ENCODE peak calls at places on chromosomes 7 and 10, in ten cellular contexts. One of them, this sample, is unnamed.

GRCh38 chr7:50185188-50185587 is 92.1 kb upstream of the ZPBP start:
- DNase-seq in gastrocnemius medialis: peak
- DNase-seq in upper lobe of left lung: no peak
- DNase-seq in RWPE2: no peak
- DNase-seq in fibroblast of mammary gland: no peak
- DNase-seq in glutamatergic neuron: no peak
- DNase-seq in breast epithelium: no peak
- DNase-seq in suprapubic skin: no peak
- DNase-seq in CD8-positive, alpha-beta T cell: no peak
- DNase-seq in bronchial epithelial cell: no peak
- DNase-seq in this sample: no peak

GRCh38 chr10:118522791-118523498 is 72.5 kb downstream of the PRLHR start:
- DNase-seq in gastrocnemius medialis: no peak
- DNase-seq in upper lobe of left lung: no peak
- DNase-seq in RWPE2: peak
- DNase-seq in fibroblast of mammary gland: peak
- DNase-seq in glutamatergic neuron: no peak
- DNase-seq in breast epithelium: no peak
- DNase-seq in suprapubic skin: no peak
- DNase-seq in CD8-positive, alpha-beta T cell: no peak
- DNase-seq in bronchial epithelial cell: peak
- DNase-seq in this sample: no peak

GRCh38 chr7:100166317-100166940 is 2.0 kb downstream of the GAL3ST4 start:
- DNase-seq in gastrocnemius medialis: no peak
- DNase-seq in upper lobe of left lung: peak
- DNase-seq in RWPE2: no peak
- DNase-seq in fibroblast of mammary gland: no peak
- DNase-seq in glutamatergic neuron: no peak
- DNase-seq in breast epithelium: no peak
- DNase-seq in suprapubic skin: peak
- DNase-seq in CD8-positive, alpha-beta T cell: no peak
- DNase-seq in bronchial epithelial cell: no peak
- DNase-seq in this sample: no peak

GRCh38 chr10:78540355-78541076 is 506.9 kb downstream of the RPS24 start:
- DNase-seq in gastrocnemius medialis: no peak
- DNase-seq in upper lobe of left lung: no peak
- DNase-seq in RWPE2: no peak
- DNase-seq in fibroblast of mammary gland: peak
- DNase-seq in glutamatergic neuron: no peak
- DNase-seq in breast epithelium: no peak
- DNase-seq in suprapubic skin: no peak
- DNase-seq in CD8-positive, alpha-beta T cell: no peak
- DNase-seq in bronchial epithelial cell: peak
- DNase-seq in this sample: no peak

GRCh38 chr10:88064608-88065383 is 201.4 kb downstream of the PTEN start:
- DNase-seq in gastrocnemius medialis: peak
- DNase-seq in upper lobe of left lung: no peak
- DNase-seq in RWPE2: no peak
- DNase-seq in fibroblast of mammary gland: peak
- DNase-seq in glutamatergic neuron: no peak
- DNase-seq in breast epithelium: no peak
- DNase-seq in suprapubic skin: peak
- DNase-seq in CD8-positive, alpha-beta T cell: no peak
- DNase-seq in bronchial epithelial cell: no peak
- DNase-seq in this sample: no peak

GRCh38 chr10:98253499-98253898 is 14.5 kb downstream of the LOXL4 start:
- DNase-seq in gastrocnemius medialis: no peak
- DNase-seq in upper lobe of left lung: no peak
- DNase-seq in RWPE2: no peak
- DNase-seq in fibroblast of mammary gland: no peak
- DNase-seq in glutamatergic neuron: no peak
- DNase-seq in breast epithelium: no peak
- DNase-seq in suprapubic skin: no peak
- DNase-seq in CD8-positive, alpha-beta T cell: no peak
- DNase-seq in bronchial epithelial cell: no peak
- DNase-seq in this sample: no peak

GRCh38 chr7:149284343-149284742 is 22.3 kb downstream of the ZNF783 start:
- DNase-seq in gastrocnemius medialis: no peak
- DNase-seq in upper lobe of left lung: no peak
- DNase-seq in RWPE2: no peak
- DNase-seq in fibroblast of mammary gland: no peak
- DNase-seq in glutamatergic neuron: no peak
- DNase-seq in breast epithelium: peak
- DNase-seq in suprapubic skin: no peak
- DNase-seq in CD8-positive, alpha-beta T cell: peak
- DNase-seq in bronchial epithelial cell: no peak
- DNase-seq in this sample: no peak

GRCh38 chr7:96034940-96035727 is 262.8 kb downstream of the DYNC1I1 start:
- DNase-seq in gastrocnemius medialis: peak
- DNase-seq in upper lobe of left lung: no peak
- DNase-seq in RWPE2: no peak
- DNase-seq in fibroblast of mammary gland: no peak
- DNase-seq in glutamatergic neuron: no peak
- DNase-seq in breast epithelium: no peak
- DNase-seq in suprapubic skin: no peak
- DNase-seq in CD8-positive, alpha-beta T cell: no peak
- DNase-seq in bronchial epithelial cell: no peak
- DNase-seq in this sample: no peak

GRCh38 chr7:36630112-36630650 is 94.1 kb downstream of the AOAH start:
- DNase-seq in gastrocnemius medialis: no peak
- DNase-seq in upper lobe of left lung: no peak
- DNase-seq in RWPE2: no peak
- DNase-seq in fibroblast of mammary gland: no peak
- DNase-seq in glutamatergic neuron: no peak
- DNase-seq in breast epithelium: no peak
- DNase-seq in suprapubic skin: no peak
- DNase-seq in CD8-positive, alpha-beta T cell: no peak
- DNase-seq in bronchial epithelial cell: no peak
- DNase-seq in this sample: no peak

GRCh38 chr10:79254333-79255006 is 92.8 kb upstream of the PPIF start:
- DNase-seq in gastrocnemius medialis: no peak
- DNase-seq in upper lobe of left lung: peak
- DNase-seq in RWPE2: no peak
- DNase-seq in fibroblast of mammary gland: no peak
- DNase-seq in glutamatergic neuron: no peak
- DNase-seq in breast epithelium: no peak
- DNase-seq in suprapubic skin: no peak
- DNase-seq in CD8-positive, alpha-beta T cell: no peak
- DNase-seq in bronchial epithelial cell: no peak
- DNase-seq in this sample: no peak

GRCh38 chr10:68144709-68145108 is 35.4 kb downstream of the MYPN start:
- DNase-seq in gastrocnemius medialis: no peak
- DNase-seq in upper lobe of left lung: no peak
- DNase-seq in RWPE2: no peak
- DNase-seq in fibroblast of mammary gland: no peak
- DNase-seq in glutamatergic neuron: no peak
- DNase-seq in breast epithelium: no peak
- DNase-seq in suprapubic skin: no peak
- DNase-seq in CD8-positive, alpha-beta T cell: no peak
- DNase-seq in bronchial epithelial cell: no peak
- DNase-seq in this sample: no peak

GRCh38 chr10:60883187-60883586 is 60.8 kb downstream of the RHOBTB1 start:
- DNase-seq in gastrocnemius medialis: no peak
- DNase-seq in upper lobe of left lung: no peak
- DNase-seq in RWPE2: no peak
- DNase-seq in fibroblast of mammary gland: peak
- DNase-seq in glutamatergic neuron: no peak
- DNase-seq in breast epithelium: no peak
- DNase-seq in suprapubic skin: no peak
- DNase-seq in CD8-positive, alpha-beta T cell: no peak
- DNase-seq in bronchial epithelial cell: peak
- DNase-seq in this sample: no peak

GRCh38 chr10:106267591-106267990 is 896.9 kb downstream of the SORCS1 start:
- DNase-seq in gastrocnemius medialis: no peak
- DNase-seq in upper lobe of left lung: peak
- DNase-seq in RWPE2: no peak
- DNase-seq in fibroblast of mammary gland: no peak
- DNase-seq in glutamatergic neuron: no peak
- DNase-seq in breast epithelium: no peak
- DNase-seq in suprapubic skin: no peak
- DNase-seq in CD8-positive, alpha-beta T cell: no peak
- DNase-seq in bronchial epithelial cell: no peak
- DNase-seq in this sample: no peak

GRCh38 chr10:114110174-114110972 is 63.6 kb downstream of the CCDC186 start:
- DNase-seq in gastrocnemius medialis: no peak
- DNase-seq in upper lobe of left lung: no peak
- DNase-seq in RWPE2: no peak
- DNase-seq in fibroblast of mammary gland: peak
- DNase-seq in glutamatergic neuron: no peak
- DNase-seq in breast epithelium: no peak
- DNase-seq in suprapubic skin: no peak
- DNase-seq in CD8-positive, alpha-beta T cell: no peak
- DNase-seq in bronchial epithelial cell: peak
- DNase-seq in this sample: no peak
- TF ChIP-seq CTCF in gastrocnemius medialis: no peak
- TF ChIP-seq CTCF in upper lobe of left lung: no peak
- TF ChIP-seq CTCF in RWPE2: peak
- TF ChIP-seq CTCF in fibroblast of mammary gland: no peak
- TF ChIP-seq CTCF in glutamatergic neuron: no peak
- TF ChIP-seq CTCF in breast epithelium: no peak
- TF ChIP-seq CTCF in suprapubic skin: no peak
- TF ChIP-seq CTCF in CD8-positive, alpha-beta T cell: no peak
- TF ChIP-seq CTCF in bronchial epithelial cell: peak
- TF ChIP-seq CTCF in this sample: no peak

GRCh38 chr7:2103071-2103898 is 129.5 kb downstream of the MAD1L1 start:
- DNase-seq in gastrocnemius medialis: no peak
- DNase-seq in upper lobe of left lung: peak
- DNase-seq in RWPE2: no peak
- DNase-seq in fibroblast of mammary gland: no peak
- DNase-seq in glutamatergic neuron: no peak
- DNase-seq in breast epithelium: no peak
- DNase-seq in suprapubic skin: no peak
- DNase-seq in CD8-positive, alpha-beta T cell: no peak
- DNase-seq in bronchial epithelial cell: no peak
- DNase-seq in this sample: no peak
- TF ChIP-seq CTCF in gastrocnemius medialis: no peak
- TF ChIP-seq CTCF in upper lobe of left lung: no peak
- TF ChIP-seq CTCF in RWPE2: no peak
- TF ChIP-seq CTCF in fibroblast of mammary gland: no peak
- TF ChIP-seq CTCF in glutamatergic neuron: no peak
- TF ChIP-seq CTCF in breast epithelium: no peak
- TF ChIP-seq CTCF in suprapubic skin: no peak
- TF ChIP-seq CTCF in CD8-positive, alpha-beta T cell: no peak
- TF ChIP-seq CTCF in bronchial epithelial cell: no peak
- TF ChIP-seq CTCF in this sample: no peak

DNA sequence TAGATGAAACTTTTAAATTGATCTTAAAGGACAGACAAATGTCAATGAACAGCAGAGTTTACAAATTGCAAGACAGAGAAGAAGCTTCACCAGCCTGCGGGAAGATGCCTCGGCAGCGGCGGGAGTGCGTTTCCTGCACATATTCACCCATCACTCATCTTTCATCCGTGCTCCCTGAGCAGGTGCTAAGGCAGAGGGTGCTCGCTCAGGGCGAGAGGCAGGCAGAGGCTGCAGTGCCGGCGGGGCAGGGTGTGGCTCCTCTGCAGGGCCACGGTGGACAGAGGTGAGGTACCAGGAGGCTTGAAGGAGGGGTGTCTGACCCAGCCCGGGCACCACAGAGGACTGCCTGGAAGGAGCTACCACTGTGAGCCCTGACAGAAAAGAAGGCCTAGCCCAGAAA is 155.2 kb upstream of the PPP2R2D start:
- DNase-seq in gastrocnemius medialis: no peak
- DNase-seq in upper lobe of left lung: no peak
- DNase-seq in RWPE2: peak
- DNase-seq in fibroblast of mammary gland: no peak
- DNase-seq in glutamatergic neuron: peak
- DNase-seq in breast epithelium: no peak
- DNase-seq in suprapubic skin: no peak
- DNase-seq in CD8-positive, alpha-beta T cell: no peak
- DNase-seq in bronchial epithelial cell: no peak
- DNase-seq in this sample: no peak
- TF ChIP-seq CTCF in gastrocnemius medialis: no peak
- TF ChIP-seq CTCF in upper lobe of left lung: no peak
- TF ChIP-seq CTCF in RWPE2: no peak
- TF ChIP-seq CTCF in fibroblast of mammary gland: no peak
- TF ChIP-seq CTCF in glutamatergic neuron: no peak
- TF ChIP-seq CTCF in breast epithelium: no peak
- TF ChIP-seq CTCF in suprapubic skin: no peak
- TF ChIP-seq CTCF in CD8-positive, alpha-beta T cell: no peak
- TF ChIP-seq CTCF in bronchial epithelial cell: no peak
- TF ChIP-seq CTCF in this sample: no peak

GRCh38 chr10:50605280-50606270 is 18.2 kb downstream of the SGMS1 start:
- DNase-seq in gastrocnemius medialis: peak
- DNase-seq in upper lobe of left lung: no peak
- DNase-seq in RWPE2: peak
- DNase-seq in fibroblast of mammary gland: peak
- DNase-seq in glutamatergic neuron: no peak
- DNase-seq in breast epithelium: no peak
- DNase-seq in suprapubic skin: no peak
- DNase-seq in CD8-positive, alpha-beta T cell: no peak
- DNase-seq in bronchial epithelial cell: peak
- DNase-seq in this sample: no peak

GRCh38 chr10:50601974-50602373 is 21.8 kb downstream of the SGMS1 start:
- DNase-seq in gastrocnemius medialis: no peak
- DNase-seq in upper lobe of left lung: no peak
- DNase-seq in RWPE2: no peak
- DNase-seq in fibroblast of mammary gland: no peak
- DNase-seq in glutamatergic neuron: no peak
- DNase-seq in breast epithelium: no peak
- DNase-seq in suprapubic skin: no peak
- DNase-seq in CD8-positive, alpha-beta T cell: no peak
- DNase-seq in bronchial epithelial cell: no peak
- DNase-seq in this sample: no peak

GRCh38 chr10:50603151-50603850 is 20.5 kb downstream of the SGMS1 start:
- DNase-seq in gastrocnemius medialis: no peak
- DNase-seq in upper lobe of left lung: no peak
- DNase-seq in RWPE2: no peak
- DNase-seq in fibroblast of mammary gland: no peak
- DNase-seq in glutamatergic neuron: no peak
- DNase-seq in breast epithelium: no peak
- DNase-seq in suprapubic skin: no peak
- DNase-seq in CD8-positive, alpha-beta T cell: no peak
- DNase-seq in bronchial epithelial cell: no peak
- DNase-seq in this sample: no peak

GRCh38 chr10:50604823-50605222 is 18.9 kb downstream of the SGMS1 start:
- DNase-seq in gastrocnemius medialis: no peak
- DNase-seq in upper lobe of left lung: no peak
- DNase-seq in RWPE2: no peak
- DNase-seq in fibroblast of mammary gland: no peak
- DNase-seq in glutamatergic neuron: no peak
- DNase-seq in breast epithelium: no peak
- DNase-seq in suprapubic skin: no peak
- DNase-seq in CD8-positive, alpha-beta T cell: no peak
- DNase-seq in bronchial epithelial cell: peak
- DNase-seq in this sample: no peak

DNA sequence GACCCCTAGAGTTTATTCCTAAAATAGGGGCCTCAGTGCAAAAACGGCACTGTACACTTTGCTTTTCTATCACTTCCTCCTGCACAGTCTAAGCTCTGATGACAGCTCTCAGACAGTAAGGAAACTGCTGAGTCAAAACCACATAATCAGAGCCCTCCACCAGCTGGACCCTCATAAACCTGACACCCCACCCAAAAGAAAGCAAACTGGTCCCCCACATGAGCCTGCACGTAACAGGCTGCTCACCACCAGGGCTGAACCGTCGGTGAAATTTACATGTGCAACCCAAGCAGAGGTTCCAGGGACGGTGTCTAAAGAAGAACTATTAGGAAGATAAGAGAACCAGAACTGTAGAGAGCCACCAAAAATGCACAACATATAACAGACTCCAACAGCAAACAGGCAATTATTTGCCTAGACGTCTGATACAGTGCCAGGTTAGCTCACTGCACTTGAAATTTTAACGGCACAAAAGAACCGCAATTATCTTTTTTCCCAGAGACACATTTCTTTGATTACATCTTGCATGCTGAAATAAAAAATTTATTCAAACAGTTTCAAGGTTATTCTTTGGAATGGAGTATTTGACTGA is 19.6 kb downstream of the SGMS1 start:
- DNase-seq in gastrocnemius medialis: no peak
- DNase-seq in upper lobe of left lung: no peak
- DNase-seq in RWPE2: no peak
- DNase-seq in fibroblast of mammary gland: peak
- DNase-seq in glutamatergic neuron: no peak
- DNase-seq in breast epithelium: no peak
- DNase-seq in suprapubic skin: no peak
- DNase-seq in CD8-positive, alpha-beta T cell: no peak
- DNase-seq in bronchial epithelial cell: no peak
- DNase-seq in this sample: no peak
- TF ChIP-seq CTCF in gastrocnemius medialis: no peak
- TF ChIP-seq CTCF in upper lobe of left lung: no peak
- TF ChIP-seq CTCF in RWPE2: no peak
- TF ChIP-seq CTCF in fibroblast of mammary gland: no peak
- TF ChIP-seq CTCF in glutamatergic neuron: no peak
- TF ChIP-seq CTCF in breast epithelium: no peak
- TF ChIP-seq CTCF in suprapubic skin: no peak
- TF ChIP-seq CTCF in CD8-positive, alpha-beta T cell: no peak
- TF ChIP-seq CTCF in bronchial epithelial cell: no peak
- TF ChIP-seq CTCF in this sample: no peak